ENCODE peak calls at places on chromosome 16, in ten cellular contexts. One of them, this sample, is unnamed.

GRCh38 chr16:58360041-58360634 is 32.1 kb upstream of the GINS3 start:
- DNase-seq in AG04450: no peak
- DNase-seq in heart left ventricle: no peak
- DNase-seq in central memory CD8-positive, alpha-beta T cell: no peak
- DNase-seq in activated naive CD8-positive, alpha-beta T cell treated with anti-CD3 and anti-CD28 coated beads, Interleukin-2, amount 10 ng/mL, durations not matched to agents 7 days and 5 days: no peak
- DNase-seq in nephron progenitor cell: no peak
- DNase-seq in stimulated activated naive CD8-positive, alpha-beta T cell treated with anti-CD3 and anti-CD28 coated beads, Interleukin-15, amount 100 ng/mL, for 72 hours: no peak
- DNase-seq in posterior vena cava: no peak
- DNase-seq in uterus: no peak
- DNase-seq in aorta: no peak
- DNase-seq in this sample: no peak

GRCh38 chr16:1825864-1826690 is 548 bp downstream of the HAGH start:
- DNase-seq in activated naive CD8-positive, alpha-beta T cell treated with anti-CD3 and anti-CD28 coated beads, Interleukin-2, amount 10 ng/mL, durations not matched to agents 7 days and 5 days: no peak
- DNase-seq in AG04450: peak
- DNase-seq in stimulated activated naive CD8-positive, alpha-beta T cell treated with anti-CD3 and anti-CD28 coated beads, Interleukin-15, amount 100 ng/mL, for 72 hours: peak
- DNase-seq in heart left ventricle: no peak
- DNase-seq in aorta: peak
- DNase-seq in posterior vena cava: peak
- DNase-seq in nephron progenitor cell: peak
- DNase-seq in central memory CD8-positive, alpha-beta T cell: no peak
- DNase-seq in uterus: no peak
- DNase-seq in this sample: no peak

GRCh38 chr16:81707411-81708321 is 71.4 kb upstream of the PLCG2 start:
- DNase-seq in nephron progenitor cell: no peak
- DNase-seq in activated naive CD8-positive, alpha-beta T cell treated with anti-CD3 and anti-CD28 coated beads, Interleukin-2, amount 10 ng/mL, durations not matched to agents 7 days and 5 days: no peak
- DNase-seq in stimulated activated naive CD8-positive, alpha-beta T cell treated with anti-CD3 and anti-CD28 coated beads, Interleukin-15, amount 100 ng/mL, for 72 hours: no peak
- DNase-seq in AG04450: no peak
- DNase-seq in central memory CD8-positive, alpha-beta T cell: no peak
- DNase-seq in posterior vena cava: peak
- DNase-seq in uterus: no peak
- DNase-seq in heart left ventricle: no peak
- DNase-seq in aorta: no peak
- DNase-seq in this sample: no peak

GRCh38 chr16:83971165-83972130 is 3.4 kb downstream of the NECAB2 start:
- DNase-seq in AG04450: no peak
- DNase-seq in central memory CD8-positive, alpha-beta T cell: no peak
- DNase-seq in aorta: peak
- DNase-seq in posterior vena cava: peak
- DNase-seq in nephron progenitor cell: no peak
- DNase-seq in heart left ventricle: no peak
- DNase-seq in activated naive CD8-positive, alpha-beta T cell treated with anti-CD3 and anti-CD28 coated beads, Interleukin-2, amount 10 ng/mL, durations not matched to agents 7 days and 5 days: no peak
- DNase-seq in uterus: no peak
- DNase-seq in stimulated activated naive CD8-positive, alpha-beta T cell treated with anti-CD3 and anti-CD28 coated beads, Interleukin-15, amount 100 ng/mL, for 72 hours: no peak
- DNase-seq in this sample: no peak

GRCh38 chr16:87834015-87834667 is 35.2 kb downstream of the SLC7A5 start:
- DNase-seq in activated naive CD8-positive, alpha-beta T cell treated with anti-CD3 and anti-CD28 coated beads, Interleukin-2, amount 10 ng/mL, durations not matched to agents 7 days and 5 days: no peak
- DNase-seq in heart left ventricle: no peak
- DNase-seq in central memory CD8-positive, alpha-beta T cell: no peak
- DNase-seq in posterior vena cava: no peak
- DNase-seq in stimulated activated naive CD8-positive, alpha-beta T cell treated with anti-CD3 and anti-CD28 coated beads, Interleukin-15, amount 100 ng/mL, for 72 hours: no peak
- DNase-seq in uterus: no peak
- DNase-seq in aorta: no peak
- DNase-seq in nephron progenitor cell: no peak
- DNase-seq in AG04450: no peak
- DNase-seq in this sample: no peak

GRCh38 chr16:27253526-27253930 is 15.0 kb downstream of the NSMCE1 start:
- DNase-seq in heart left ventricle: no peak
- DNase-seq in posterior vena cava: peak
- DNase-seq in stimulated activated naive CD8-positive, alpha-beta T cell treated with anti-CD3 and anti-CD28 coated beads, Interleukin-15, amount 100 ng/mL, for 72 hours: peak
- DNase-seq in nephron progenitor cell: no peak
- DNase-seq in AG04450: peak
- DNase-seq in uterus: no peak
- DNase-seq in aorta: no peak
- DNase-seq in activated naive CD8-positive, alpha-beta T cell treated with anti-CD3 and anti-CD28 coated beads, Interleukin-2, amount 10 ng/mL, durations not matched to agents 7 days and 5 days: no peak
- DNase-seq in central memory CD8-positive, alpha-beta T cell: no peak
- DNase-seq in this sample: peak

GRCh38 chr16:27472091-27473020 is 70.4 kb downstream of the IL21R start:
- DNase-seq in AG04450: no peak
- DNase-seq in heart left ventricle: no peak
- DNase-seq in nephron progenitor cell: no peak
- DNase-seq in stimulated activated naive CD8-positive, alpha-beta T cell treated with anti-CD3 and anti-CD28 coated beads, Interleukin-15, amount 100 ng/mL, for 72 hours: no peak
- DNase-seq in aorta: peak
- DNase-seq in uterus: no peak
- DNase-seq in central memory CD8-positive, alpha-beta T cell: no peak
- DNase-seq in posterior vena cava: peak
- DNase-seq in activated naive CD8-positive, alpha-beta T cell treated with anti-CD3 and anti-CD28 coated beads, Interleukin-2, amount 10 ng/mL, durations not matched to agents 7 days and 5 days: no peak
- DNase-seq in this sample: no peak

GRCh38 chr16:15946257-15947044 is 3.0 kb upstream of the ABCC1 start:
- DNase-seq in AG04450: peak
- DNase-seq in aorta: no peak
- DNase-seq in stimulated activated naive CD8-positive, alpha-beta T cell treated with anti-CD3 and anti-CD28 coated beads, Interleukin-15, amount 100 ng/mL, for 72 hours: no peak
- DNase-seq in central memory CD8-positive, alpha-beta T cell: no peak
- DNase-seq in posterior vena cava: no peak
- DNase-seq in activated naive CD8-positive, alpha-beta T cell treated with anti-CD3 and anti-CD28 coated beads, Interleukin-2, amount 10 ng/mL, durations not matched to agents 7 days and 5 days: no peak
- DNase-seq in uterus: no peak
- DNase-seq in heart left ventricle: no peak
- DNase-seq in nephron progenitor cell: no peak
- DNase-seq in this sample: no peak

GRCh38 chr16:23365602-23366240 is 63.6 kb downstream of the SCNN1B start:
- DNase-seq in uterus: no peak
- DNase-seq in aorta: no peak
- DNase-seq in AG04450: no peak
- DNase-seq in activated naive CD8-positive, alpha-beta T cell treated with anti-CD3 and anti-CD28 coated beads, Interleukin-2, amount 10 ng/mL, durations not matched to agents 7 days and 5 days: no peak
- DNase-seq in nephron progenitor cell: no peak
- DNase-seq in posterior vena cava: no peak
- DNase-seq in central memory CD8-positive, alpha-beta T cell: no peak
- DNase-seq in stimulated activated naive CD8-positive, alpha-beta T cell treated with anti-CD3 and anti-CD28 coated beads, Interleukin-15, amount 100 ng/mL, for 72 hours: peak
- DNase-seq in heart left ventricle: no peak
- DNase-seq in this sample: no peak

GRCh38 chr16:81786868-81787267 is 7.8 kb downstream of the PLCG2 start:
- DNase-seq in stimulated activated naive CD8-positive, alpha-beta T cell treated with anti-CD3 and anti-CD28 coated beads, Interleukin-15, amount 100 ng/mL, for 72 hours: no peak
- DNase-seq in nephron progenitor cell: no peak
- DNase-seq in activated naive CD8-positive, alpha-beta T cell treated with anti-CD3 and anti-CD28 coated beads, Interleukin-2, amount 10 ng/mL, durations not matched to agents 7 days and 5 days: no peak
- DNase-seq in posterior vena cava: no peak
- DNase-seq in aorta: no peak
- DNase-seq in AG04450: no peak
- DNase-seq in heart left ventricle: no peak
- DNase-seq in central memory CD8-positive, alpha-beta T cell: no peak
- DNase-seq in uterus: no peak
- DNase-seq in this sample: no peak

GRCh38 chr16:49876716-49877129 is 20.8 kb upstream of the ZNF423 start:
- DNase-seq in nephron progenitor cell: peak
- DNase-seq in activated naive CD8-positive, alpha-beta T cell treated with anti-CD3 and anti-CD28 coated beads, Interleukin-2, amount 10 ng/mL, durations not matched to agents 7 days and 5 days: peak
- DNase-seq in uterus: peak
- DNase-seq in central memory CD8-positive, alpha-beta T cell: no peak
- DNase-seq in stimulated activated naive CD8-positive, alpha-beta T cell treated with anti-CD3 and anti-CD28 coated beads, Interleukin-15, amount 100 ng/mL, for 72 hours: peak
- DNase-seq in aorta: peak
- DNase-seq in posterior vena cava: peak
- DNase-seq in heart left ventricle: peak
- DNase-seq in AG04450: no peak
- DNase-seq in this sample: no peak

GRCh38 chr16:89115216-89115949 is 21.7 kb downstream of the ACSF3 start:
- DNase-seq in posterior vena cava: peak
- DNase-seq in AG04450: no peak
- DNase-seq in stimulated activated naive CD8-positive, alpha-beta T cell treated with anti-CD3 and anti-CD28 coated beads, Interleukin-15, amount 100 ng/mL, for 72 hours: peak
- DNase-seq in aorta: peak
- DNase-seq in heart left ventricle: peak
- DNase-seq in activated naive CD8-positive, alpha-beta T cell treated with anti-CD3 and anti-CD28 coated beads, Interleukin-2, amount 10 ng/mL, durations not matched to agents 7 days and 5 days: peak
- DNase-seq in nephron progenitor cell: no peak
- DNase-seq in uterus: no peak
- DNase-seq in central memory CD8-positive, alpha-beta T cell: peak
- DNase-seq in this sample: no peak

GRCh38 chr16:67428146-67428731 is 2.7 kb upstream of the HSD11B2 start:
- DNase-seq in aorta: peak
- DNase-seq in posterior vena cava: peak
- DNase-seq in nephron progenitor cell: peak
- DNase-seq in AG04450: no peak
- DNase-seq in uterus: peak
- DNase-seq in stimulated activated naive CD8-positive, alpha-beta T cell treated with anti-CD3 and anti-CD28 coated beads, Interleukin-15, amount 100 ng/mL, for 72 hours: peak
- DNase-seq in heart left ventricle: peak
- DNase-seq in activated naive CD8-positive, alpha-beta T cell treated with anti-CD3 and anti-CD28 coated beads, Interleukin-2, amount 10 ng/mL, durations not matched to agents 7 days and 5 days: peak
- DNase-seq in central memory CD8-positive, alpha-beta T cell: peak
- DNase-seq in this sample: no peak

GRCh38 chr16:2846511-2847310 is 11.3 kb downstream of the PRSS22 start:
- DNase-seq in AG04450: peak
- DNase-seq in stimulated activated naive CD8-positive, alpha-beta T cell treated with anti-CD3 and anti-CD28 coated beads, Interleukin-15, amount 100 ng/mL, for 72 hours: peak
- DNase-seq in heart left ventricle: no peak
- DNase-seq in activated naive CD8-positive, alpha-beta T cell treated with anti-CD3 and anti-CD28 coated beads, Interleukin-2, amount 10 ng/mL, durations not matched to agents 7 days and 5 days: no peak
- DNase-seq in central memory CD8-positive, alpha-beta T cell: no peak
- DNase-seq in nephron progenitor cell: no peak
- DNase-seq in posterior vena cava: no peak
- DNase-seq in uterus: no peak
- DNase-seq in aorta: no peak
- DNase-seq in this sample: peak

GRCh38 chr16:72715267-72715666 is 332.7 kb downstream of the ZFHX3 start:
- DNase-seq in central memory CD8-positive, alpha-beta T cell: no peak
- DNase-seq in nephron progenitor cell: no peak
- DNase-seq in AG04450: no peak
- DNase-seq in heart left ventricle: no peak
- DNase-seq in aorta: no peak
- DNase-seq in stimulated activated naive CD8-positive, alpha-beta T cell treated with anti-CD3 and anti-CD28 coated beads, Interleukin-15, amount 100 ng/mL, for 72 hours: no peak
- DNase-seq in posterior vena cava: no peak
- DNase-seq in uterus: no peak
- DNase-seq in activated naive CD8-positive, alpha-beta T cell treated with anti-CD3 and anti-CD28 coated beads, Interleukin-2, amount 10 ng/mL, durations not matched to agents 7 days and 5 days: no peak
- DNase-seq in this sample: no peak

GRCh38 chr16:1606774-1607173 is 5.1 kb downstream of the IFT140 start:
- DNase-seq in central memory CD8-positive, alpha-beta T cell: no peak
- DNase-seq in AG04450: no peak
- DNase-seq in nephron progenitor cell: no peak
- DNase-seq in aorta: no peak
- DNase-seq in heart left ventricle: no peak
- DNase-seq in activated naive CD8-positive, alpha-beta T cell treated with anti-CD3 and anti-CD28 coated beads, Interleukin-2, amount 10 ng/mL, durations not matched to agents 7 days and 5 days: no peak
- DNase-seq in posterior vena cava: no peak
- DNase-seq in uterus: no peak
- DNase-seq in stimulated activated naive CD8-positive, alpha-beta T cell treated with anti-CD3 and anti-CD28 coated beads, Interleukin-15, amount 100 ng/mL, for 72 hours: no peak
- DNase-seq in this sample: no peak

GRCh38 chr16:14151256-14152030 is 80.3 kb downstream of the MRTFB start:
- DNase-seq in nephron progenitor cell: no peak
- DNase-seq in AG04450: no peak
- DNase-seq in posterior vena cava: no peak
- DNase-seq in aorta: no peak
- DNase-seq in uterus: no peak
- DNase-seq in heart left ventricle: no peak
- DNase-seq in central memory CD8-positive, alpha-beta T cell: no peak
- DNase-seq in activated naive CD8-positive, alpha-beta T cell treated with anti-CD3 and anti-CD28 coated beads, Interleukin-2, amount 10 ng/mL, durations not matched to agents 7 days and 5 days: no peak
- DNase-seq in stimulated activated naive CD8-positive, alpha-beta T cell treated with anti-CD3 and anti-CD28 coated beads, Interleukin-15, amount 100 ng/mL, for 72 hours: no peak
- DNase-seq in this sample: no peak

GRCh38 chr16:51465026-51465425 is 314.0 kb upstream of the SALL1 start:
- DNase-seq in heart left ventricle: no peak
- DNase-seq in activated naive CD8-positive, alpha-beta T cell treated with anti-CD3 and anti-CD28 coated beads, Interleukin-2, amount 10 ng/mL, durations not matched to agents 7 days and 5 days: no peak
- DNase-seq in uterus: no peak
- DNase-seq in stimulated activated naive CD8-positive, alpha-beta T cell treated with anti-CD3 and anti-CD28 coated beads, Interleukin-15, amount 100 ng/mL, for 72 hours: no peak
- DNase-seq in posterior vena cava: no peak
- DNase-seq in nephron progenitor cell: no peak
- DNase-seq in AG04450: no peak
- DNase-seq in central memory CD8-positive, alpha-beta T cell: no peak
- DNase-seq in aorta: no peak
- DNase-seq in this sample: no peak

GRCh38 chr16:16025214-16025968 is 76.0 kb downstream of the ABCC1 start:
- DNase-seq in stimulated activated naive CD8-positive, alpha-beta T cell treated with anti-CD3 and anti-CD28 coated beads, Interleukin-15, amount 100 ng/mL, for 72 hours: peak
- DNase-seq in central memory CD8-positive, alpha-beta T cell: peak
- DNase-seq in AG04450: peak
- DNase-seq in aorta: peak
- DNase-seq in heart left ventricle: no peak
- DNase-seq in activated naive CD8-positive, alpha-beta T cell treated with anti-CD3 and anti-CD28 coated beads, Interleukin-2, amount 10 ng/mL, durations not matched to agents 7 days and 5 days: no peak
- DNase-seq in nephron progenitor cell: no peak
- DNase-seq in uterus: no peak
- DNase-seq in posterior vena cava: no peak
- DNase-seq in this sample: no peak

GRCh38 chr16:48393843-48394703 is 8.9 kb upstream of the SIAH1 start:
- DNase-seq in central memory CD8-positive, alpha-beta T cell: no peak
- DNase-seq in nephron progenitor cell: no peak
- DNase-seq in activated naive CD8-positive, alpha-beta T cell treated with anti-CD3 and anti-CD28 coated beads, Interleukin-2, amount 10 ng/mL, durations not matched to agents 7 days and 5 days: no peak
- DNase-seq in AG04450: no peak
- DNase-seq in stimulated activated naive CD8-positive, alpha-beta T cell treated with anti-CD3 and anti-CD28 coated beads, Interleukin-15, amount 100 ng/mL, for 72 hours: no peak
- DNase-seq in aorta: no peak
- DNase-seq in heart left ventricle: no peak
- DNase-seq in posterior vena cava: no peak
- DNase-seq in uterus: peak
- DNase-seq in this sample: no peak

GRCh38 chr16:57485091-57485915 is 990 bp downstream of the DOK4 start:
- DNase-seq in aorta: peak
- DNase-seq in posterior vena cava: no peak
- DNase-seq in heart left ventricle: no peak
- DNase-seq in AG04450: no peak
- DNase-seq in central memory CD8-positive, alpha-beta T cell: no peak
- DNase-seq in stimulated activated naive CD8-positive, alpha-beta T cell treated with anti-CD3 and anti-CD28 coated beads, Interleukin-15, amount 100 ng/mL, for 72 hours: no peak
- DNase-seq in uterus: no peak
- DNase-seq in activated naive CD8-positive, alpha-beta T cell treated with anti-CD3 and anti-CD28 coated beads, Interleukin-2, amount 10 ng/mL, durations not matched to agents 7 days and 5 days: no peak
- DNase-seq in nephron progenitor cell: no peak
- DNase-seq in this sample: no peak

GRCh38 chr16:86519649-86520316 is 9.5 kb downstream of the FOXF1 start:
- DNase-seq in central memory CD8-positive, alpha-beta T cell: no peak
- DNase-seq in aorta: no peak
- DNase-seq in activated naive CD8-positive, alpha-beta T cell treated with anti-CD3 and anti-CD28 coated beads, Interleukin-2, amount 10 ng/mL, durations not matched to agents 7 days and 5 days: peak
- DNase-seq in heart left ventricle: peak
- DNase-seq in posterior vena cava: peak
- DNase-seq in stimulated activated naive CD8-positive, alpha-beta T cell treated with anti-CD3 and anti-CD28 coated beads, Interleukin-15, amount 100 ng/mL, for 72 hours: peak
- DNase-seq in nephron progenitor cell: peak
- DNase-seq in AG04450: peak
- DNase-seq in uterus: peak
- DNase-seq in this sample: no peak

GRCh38 chr16:2856061-2856670 is 1.8 kb downstream of the PRSS22 start:
- DNase-seq in activated naive CD8-positive, alpha-beta T cell treated with anti-CD3 and anti-CD28 coated beads, Interleukin-2, amount 10 ng/mL, durations not matched to agents 7 days and 5 days: no peak
- DNase-seq in stimulated activated naive CD8-positive, alpha-beta T cell treated with anti-CD3 and anti-CD28 coated beads, Interleukin-15, amount 100 ng/mL, for 72 hours: no peak
- DNase-seq in central memory CD8-positive, alpha-beta T cell: no peak
- DNase-seq in nephron progenitor cell: peak
- DNase-seq in uterus: no peak
- DNase-seq in heart left ventricle: no peak
- DNase-seq in AG04450: no peak
- DNase-seq in posterior vena cava: peak
- DNase-seq in aorta: no peak
- DNase-seq in this sample: no peak

GRCh38 chr16:81921415-81921814 is 89.9 kb downstream of the SDR42E1 start:
- DNase-seq in AG04450: no peak
- DNase-seq in central memory CD8-positive, alpha-beta T cell: no peak
- DNase-seq in heart left ventricle: no peak
- DNase-seq in activated naive CD8-positive, alpha-beta T cell treated with anti-CD3 and anti-CD28 coated beads, Interleukin-2, amount 10 ng/mL, durations not matched to agents 7 days and 5 days: no peak
- DNase-seq in uterus: no peak
- DNase-seq in posterior vena cava: no peak
- DNase-seq in aorta: no peak
- DNase-seq in stimulated activated naive CD8-positive, alpha-beta T cell treated with anti-CD3 and anti-CD28 coated beads, Interleukin-15, amount 100 ng/mL, for 72 hours: no peak
- DNase-seq in nephron progenitor cell: no peak
- DNase-seq in this sample: no peak

GRCh38 chr16:88058136-88058535 is 106.9 kb downstream of the BANP start:
- DNase-seq in stimulated activated naive CD8-positive, alpha-beta T cell treated with anti-CD3 and anti-CD28 coated beads, Interleukin-15, amount 100 ng/mL, for 72 hours: no peak
- DNase-seq in nephron progenitor cell: no peak
- DNase-seq in activated naive CD8-positive, alpha-beta T cell treated with anti-CD3 and anti-CD28 coated beads, Interleukin-2, amount 10 ng/mL, durations not matched to agents 7 days and 5 days: no peak
- DNase-seq in AG04450: no peak
- DNase-seq in uterus: no peak
- DNase-seq in posterior vena cava: peak
- DNase-seq in aorta: no peak
- DNase-seq in heart left ventricle: no peak
- DNase-seq in central memory CD8-positive, alpha-beta T cell: no peak
- DNase-seq in this sample: no peak

GRCh38 chr16:16015849-16016248 is 66.4 kb downstream of the ABCC1 start:
- DNase-seq in nephron progenitor cell: no peak
- DNase-seq in aorta: no peak
- DNase-seq in stimulated activated naive CD8-positive, alpha-beta T cell treated with anti-CD3 and anti-CD28 coated beads, Interleukin-15, amount 100 ng/mL, for 72 hours: no peak
- DNase-seq in central memory CD8-positive, alpha-beta T cell: no peak
- DNase-seq in heart left ventricle: no peak
- DNase-seq in activated naive CD8-positive, alpha-beta T cell treated with anti-CD3 and anti-CD28 coated beads, Interleukin-2, amount 10 ng/mL, durations not matched to agents 7 days and 5 days: no peak
- DNase-seq in uterus: no peak
- DNase-seq in AG04450: no peak
- DNase-seq in posterior vena cava: no peak
- DNase-seq in this sample: no peak

GRCh38 chr16:19223235-19223847 is 55.3 kb downstream of the SYT17 start:
- DNase-seq in posterior vena cava: no peak
- DNase-seq in uterus: no peak
- DNase-seq in AG04450: no peak
- DNase-seq in heart left ventricle: no peak
- DNase-seq in nephron progenitor cell: peak
- DNase-seq in aorta: no peak
- DNase-seq in central memory CD8-positive, alpha-beta T cell: no peak
- DNase-seq in stimulated activated naive CD8-positive, alpha-beta T cell treated with anti-CD3 and anti-CD28 coated beads, Interleukin-15, amount 100 ng/mL, for 72 hours: peak
- DNase-seq in activated naive CD8-positive, alpha-beta T cell treated with anti-CD3 and anti-CD28 coated beads, Interleukin-2, amount 10 ng/mL, durations not matched to agents 7 days and 5 days: peak
- DNase-seq in this sample: no peak

This sample was measured in epithelial cell of proximal tubule.